ENCODE peak calls at places on chromosome 1, in five cellular contexts. E is IMR-90; Y is CD4-positive, alpha-beta memory T cell; B is esophagus muscularis mucosa; M is NT2/D1. F is an unnamed sample.

GRCh38 chr1:145845514-145846161 is at the start of gene NUDT17:
- DNase-seq in E (peak; percentile 67), Y (peak; percentile 68), B (no peak), M (peak; percentile 82), F (peak; percentile 90)

GRCh38 chr1:154877370-154877974 is 7.4 kb upstream of the KCNN3 start:
- DNase-seq in E (peak; percentile 28), Y (no peak), B (no peak), M (no peak), F (no peak)

GRCh38 chr1:112496290-112496689 is 12.5 kb upstream of the WNT2B start:
- DNase-seq in E (peak; percentile 36), Y (no peak), B (no peak), M (no peak), F (no peak)

GRCh38 chr1:83052865-83053264 is 946.1 kb downstream of the TTLL7 start:
- DNase-seq in E (no peak), Y (no peak), B (no peak), M (no peak), F (no peak)

GRCh38 chr1:84698151-84698651 is 7.9 kb upstream of the SSX2IP start:
- DNase-seq in E (peak; percentile 94), Y (no peak), B (no peak), M (no peak), F (peak; percentile 66)

GRCh38 chr1:240189386-240189989 is 97.8 kb downstream of the FMN2 start:
- DNase-seq in E (peak; percentile 53), Y (no peak), B (no peak), M (peak; percentile 32), F (peak; percentile 51)

GRCh38 chr1:20410555-20410954 is 75.5 kb downstream of the CAMK2N1 start:
- DNase-seq in E (peak; percentile 35), Y (no peak), B (no peak), M (no peak), F (no peak)

GRCh38 chr1:183417691-183418491 is at the start of gene NMNAT2:
- DNase-seq in E (peak; percentile 25), Y (no peak), B (no peak), M (peak; percentile 71), F (no peak)

GRCh38 chr1:25343872-25344271 is 5.7 kb downstream of the TMEM50A start:
- DNase-seq in E (peak; percentile 89), Y (no peak), B (no peak), M (no peak), F (no peak)

GRCh38 chr1:156342556-156342955 is 4.2 kb downstream of the TSACC start:
- DNase-seq in E (peak; percentile 57), Y (no peak), B (no peak), M (no peak), F (no peak)

GRCh38 chr1:30650038-30650958 is 73.1 kb downstream of the MATN1 start:
- DNase-seq in E (no peak), Y (no peak), B (no peak), M (no peak), F (no peak)

GRCh38 chr1:230335861-230336549 is 90.1 kb downstream of the PGBD5 start:
- DNase-seq in E (peak; percentile 6), Y (no peak), B (no peak), M (no peak), F (no peak)

GRCh38 chr1:225943582-225943981 is 2.6 kb upstream of the LEFTY2 start:
- DNase-seq in E (no peak), Y (no peak), B (no peak), M (no peak), F (no peak)

GRCh38 chr1:185798505-185798904 is 64.3 kb downstream of the HMCN1 start:
- DNase-seq in E (no peak), Y (no peak), B (no peak), M (no peak), F (no peak)

GRCh38 chr1:153125536-153125935 is 12.2 kb upstream of the SPRR2F start:
- DNase-seq in E (no peak), Y (no peak), B (no peak), M (no peak), F (no peak)

GRCh38 chr1:226424228-226425003 is 16.5 kb upstream of the PARP1 start:
- DNase-seq in E (peak; percentile 10), Y (peak; percentile 13), B (no peak), M (no peak), F (peak; percentile 68)

GRCh38 chr1:203536981-203537455 is 43.1 kb downstream of the OPTC start:
- DNase-seq in E (peak; percentile 89), Y (no peak), B (no peak), M (no peak), F (no peak)

GRCh38 chr1:108082741-108083562 is 117.2 kb downstream of the SLC25A24 start:
- DNase-seq in E (no peak), Y (no peak), B (no peak), M (no peak), F (no peak)

GRCh38 chr1:21836729-21837128 is 24.7 kb downstream of the LDLRAD2 start:
- DNase-seq in E (no peak), Y (no peak), B (no peak), M (no peak), F (no peak)

GRCh38 chr1:203351037-203351625 is at the start of gene FMOD:
- DNase-seq in E (peak; percentile 46), Y (no peak), B (no peak), M (no peak), F (peak; percentile 8)

GRCh38 chr1:237875291-237875690 is 15.4 kb downstream of the ZP4 start:
- DNase-seq in E (peak; percentile 7), Y (no peak), B (no peak), M (no peak), F (no peak)

GRCh38 chr1:195766709-195767108 is 841.5 kb downstream of the KCNT2 start:
- DNase-seq in E (peak; percentile 43), Y (no peak), B (no peak), M (no peak), F (no peak)

GRCh38 chr1:152034654-152035405 is 2.0 kb downstream of the S100A11 start:
- DNase-seq in E (peak; percentile 59), Y (peak; percentile 80), B (no peak), M (peak; percentile 79), F (peak; percentile 84)

GRCh38 chr1:77322061-77322900 is 40.5 kb downstream of the AK5 start:
- DNase-seq in E (peak; percentile 91), Y (no peak), B (no peak), M (peak; percentile 11), F (no peak)

GRCh38 chr1:86207323-86207722 is 50.8 kb upstream of the COL24A1 start:
- DNase-seq in E (peak; percentile 90), Y (no peak), B (no peak), M (no peak), F (no peak)

GRCh38 chr1:212514056-212514614 is 81.4 kb downstream of the NENF start:
- DNase-seq in E (peak; percentile 65), Y (peak; percentile 5), B (no peak), M (no peak), F (peak; percentile 23)
- H3K4me3 ChIP-seq in E (no peak overlapping the region), Y (no peak overlapping the region), B (peak overlapping the region; percentile 38), M (no peak overlapping the region), F (no peak overlapping the region)

DNA sequence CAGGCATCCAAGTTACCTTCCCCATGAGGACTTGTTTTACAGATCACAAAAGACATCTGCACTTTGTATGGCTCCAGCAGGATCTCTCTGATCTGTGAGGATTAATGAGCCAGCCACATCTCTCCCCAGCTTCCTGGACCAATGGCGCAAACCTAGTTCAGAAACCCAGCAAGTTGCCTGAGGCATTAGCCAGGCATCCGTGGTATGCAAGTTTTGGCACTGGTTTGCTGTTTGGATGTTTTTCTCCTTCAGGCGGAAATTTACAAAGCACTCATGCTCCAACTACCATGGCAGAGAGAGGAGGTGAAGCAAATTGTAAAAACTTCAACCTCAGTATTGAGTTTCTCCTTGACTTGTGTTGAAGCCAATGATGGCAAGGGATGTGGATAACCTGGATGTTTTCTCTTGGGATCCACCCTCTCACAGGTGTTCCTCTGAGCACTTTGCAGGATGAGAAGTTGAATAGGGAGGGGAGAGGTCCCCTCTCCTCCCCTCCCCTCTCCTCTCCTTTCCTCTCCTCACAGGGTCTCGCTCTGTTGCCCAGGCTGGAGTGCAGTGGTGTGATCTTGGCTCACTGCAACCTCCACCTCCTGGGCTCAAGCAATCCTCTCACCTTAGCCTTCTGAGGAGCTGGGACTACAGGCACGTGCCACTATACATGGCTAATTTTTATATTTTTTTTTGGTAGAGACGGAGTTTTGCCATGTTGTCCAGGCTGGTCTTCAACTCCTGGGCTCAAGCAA is 25.6 kb upstream of the ENO1 start:
- DNase-seq in E (peak; percentile 96), Y (no peak), B (no peak), M (no peak), F (peak; percentile 56)
- H3K4me3 ChIP-seq in E (no peak overlapping the region), Y (no peak overlapping the region), B (no peak overlapping the region), M (no peak overlapping the region), F (no peak overlapping the region)

DNA sequence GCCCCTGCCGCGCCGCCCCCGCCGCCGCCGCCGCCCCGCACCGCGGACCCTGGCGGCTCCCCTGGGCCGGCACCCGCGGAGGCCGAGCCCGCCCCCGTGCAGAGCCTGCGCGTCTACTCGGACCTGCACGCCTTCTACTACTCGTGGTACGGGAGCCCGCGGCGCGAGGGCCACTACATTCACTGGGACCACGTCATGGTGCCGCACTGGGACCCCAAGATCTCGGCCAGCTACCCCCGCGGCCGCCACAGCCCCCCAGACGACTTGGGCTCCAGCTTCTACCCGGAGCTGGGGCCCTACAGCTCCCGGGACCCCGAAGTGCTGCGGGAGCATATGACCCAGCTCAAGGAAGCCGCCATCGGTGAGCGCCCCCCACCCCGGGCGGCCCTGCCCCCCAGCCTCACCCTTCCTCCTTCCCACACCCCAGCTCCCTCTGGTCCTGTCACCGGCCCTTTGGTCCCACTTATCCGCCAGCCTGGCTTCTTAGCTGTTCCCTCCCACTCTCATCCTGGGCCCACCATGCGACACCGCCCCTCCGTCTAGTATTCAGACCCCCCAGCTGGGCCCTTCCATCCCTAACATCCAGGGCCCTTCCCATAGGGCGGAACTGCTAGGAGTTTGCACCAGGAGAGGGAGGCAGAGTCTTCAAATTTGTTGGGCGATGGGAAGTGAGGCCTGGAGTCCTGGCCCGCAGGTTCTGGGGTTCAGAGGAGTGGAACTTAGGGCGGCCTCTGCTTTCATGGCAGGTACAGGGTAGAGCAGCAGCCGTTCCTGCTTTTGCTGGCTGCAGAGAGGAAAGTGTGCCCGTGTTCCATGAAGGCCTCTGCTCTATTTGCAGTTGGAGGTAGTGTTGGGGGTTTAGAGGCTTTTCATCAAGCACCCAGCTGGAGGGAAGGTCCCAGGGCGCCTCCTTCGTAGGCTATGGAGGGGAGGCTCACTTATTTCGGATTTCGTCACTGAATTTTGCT is 1.0 kb downstream of the MANEAL start:
- DNase-seq in E (no peak), Y (no peak), B (no peak), M (no peak), F (no peak)
- H3K4me3 ChIP-seq in E (no peak overlapping the region), Y (no peak overlapping the region), B (peak overlapping the region; percentile 63), M (peak overlapping the region; percentile 72), F (peak overlapping the region; percentile 23)

GRCh38 chr1:165392634-165393571 is 36.4 kb upstream of the LMX1A start:
- DNase-seq in E (peak; percentile 82), Y (peak; percentile 91), B (peak; percentile 94), M (peak; percentile 75), F (peak; percentile 83)
- H3K4me3 ChIP-seq in E (no peak overlapping the region), Y (no peak overlapping the region), B (peak overlapping the region; percentile 30), M (peak overlapping the region; percentile 26), F (no peak overlapping the region)

GRCh38 chr1:178037510-178038253 is 56.2 kb upstream of the RASAL2 start:
- DNase-seq in E (peak; percentile 54), Y (no peak), B (no peak), M (no peak), F (peak; percentile 80)
- H3K4me3 ChIP-seq in E (peak overlapping the region; percentile 54), Y (no peak overlapping the region), B (peak overlapping the region; percentile 78), M (no peak overlapping the region), F (peak overlapping the region; percentile 38)

GRCh38 chr1:220592714-220593113 is 64.8 kb downstream of the MARK1 start:
- DNase-seq in E (no peak), Y (no peak), B (no peak), M (no peak), F (no peak)
- H3K4me3 ChIP-seq in E (no peak overlapping the region), Y (no peak overlapping the region), B (no peak overlapping the region), M (no peak overlapping the region), F (no peak overlapping the region)